ENCODE peak calls at places on chromosomes 13 and 19, in four cellular contexts. One of them, this sample, is unnamed.

GRCh38 chr13:61148691-61149332 is 266.8 kb downstream of the PCDH20 start:
- DNase-seq in CD4-positive, alpha-beta memory T cell: no peak
- DNase-seq in fibroblast of the aortic adventitia: no peak
- DNase-seq in left lung: no peak
- DNase-seq in this sample: no peak

GRCh38 chr19:18896421-18896841 is 473 bp upstream of the CERS1 start:
- DNase-seq in CD4-positive, alpha-beta memory T cell: no peak
- DNase-seq in fibroblast of the aortic adventitia: no peak
- DNase-seq in left lung: no peak
- DNase-seq in this sample: no peak

GRCh38 chr19:42764836-42765235 is 642 bp downstream of the PSG8 start:
- DNase-seq in CD4-positive, alpha-beta memory T cell: no peak
- DNase-seq in fibroblast of the aortic adventitia: no peak
- DNase-seq in left lung: no peak
- DNase-seq in this sample: no peak

GRCh38 chr19:39047076-39047475 is 14.7 kb upstream of the FBXO27 start:
- DNase-seq in CD4-positive, alpha-beta memory T cell: no peak
- DNase-seq in fibroblast of the aortic adventitia: no peak
- DNase-seq in left lung: no peak
- DNase-seq in this sample: no peak

GRCh38 chr13:44574466-44574855 is 1.7 kb downstream of the TSC22D1 start:
- DNase-seq in CD4-positive, alpha-beta memory T cell: no peak
- DNase-seq in fibroblast of the aortic adventitia: no peak
- DNase-seq in left lung: no peak
- DNase-seq in this sample: no peak

GRCh38 chr19:4543444-4543843 is 3.6 kb upstream of the LRG1 start:
- DNase-seq in CD4-positive, alpha-beta memory T cell: no peak
- DNase-seq in fibroblast of the aortic adventitia: no peak
- DNase-seq in left lung: no peak
- DNase-seq in this sample: no peak

GRCh38 chr13:97226788-97227627 is 4.9 kb downstream of the MBNL2 start:
- DNase-seq in CD4-positive, alpha-beta memory T cell: peak
- DNase-seq in fibroblast of the aortic adventitia: no peak
- DNase-seq in left lung: no peak
- DNase-seq in this sample: peak

GRCh38 chr19:54158812-54159351 is 639 bp downstream of the LENG1 start:
- DNase-seq in CD4-positive, alpha-beta memory T cell: no peak
- DNase-seq in fibroblast of the aortic adventitia: peak
- DNase-seq in left lung: no peak
- DNase-seq in this sample: no peak

GRCh38 chr19:6639439-6639838 is 30.5 kb downstream of the TNFSF14 start:
- DNase-seq in CD4-positive, alpha-beta memory T cell: no peak
- DNase-seq in fibroblast of the aortic adventitia: no peak
- DNase-seq in left lung: no peak
- DNase-seq in this sample: no peak

GRCh38 chr13:38767506-38768265 is 80.8 kb downstream of the FREM2 start:
- DNase-seq in CD4-positive, alpha-beta memory T cell: no peak
- DNase-seq in fibroblast of the aortic adventitia: no peak
- DNase-seq in left lung: no peak
- DNase-seq in this sample: no peak

GRCh38 chr13:33739254-33739653 is 78.7 kb upstream of the RFC3 start:
- DNase-seq in CD4-positive, alpha-beta memory T cell: no peak
- DNase-seq in fibroblast of the aortic adventitia: no peak
- DNase-seq in left lung: no peak
- DNase-seq in this sample: no peak

GRCh38 chr19:12767666-12768065 is 7.7 kb downstream of the HOOK2 start:
- DNase-seq in CD4-positive, alpha-beta memory T cell: no peak
- DNase-seq in fibroblast of the aortic adventitia: no peak
- DNase-seq in left lung: no peak
- DNase-seq in this sample: no peak

GRCh38 chr19:12766051-12766521 is 9.3 kb downstream of the HOOK2 start:
- DNase-seq in CD4-positive, alpha-beta memory T cell: peak
- DNase-seq in fibroblast of the aortic adventitia: peak
- DNase-seq in left lung: peak
- DNase-seq in this sample: no peak

GRCh38 chr19:12769689-12770088 is 5.7 kb downstream of the HOOK2 start:
- DNase-seq in CD4-positive, alpha-beta memory T cell: peak
- DNase-seq in fibroblast of the aortic adventitia: no peak
- DNase-seq in left lung: peak
- DNase-seq in this sample: peak

GRCh38 chr19:12764698-12765097 is 10.7 kb downstream of the HOOK2 start:
- DNase-seq in CD4-positive, alpha-beta memory T cell: no peak
- DNase-seq in fibroblast of the aortic adventitia: no peak
- DNase-seq in left lung: no peak
- DNase-seq in this sample: no peak

DNA sequence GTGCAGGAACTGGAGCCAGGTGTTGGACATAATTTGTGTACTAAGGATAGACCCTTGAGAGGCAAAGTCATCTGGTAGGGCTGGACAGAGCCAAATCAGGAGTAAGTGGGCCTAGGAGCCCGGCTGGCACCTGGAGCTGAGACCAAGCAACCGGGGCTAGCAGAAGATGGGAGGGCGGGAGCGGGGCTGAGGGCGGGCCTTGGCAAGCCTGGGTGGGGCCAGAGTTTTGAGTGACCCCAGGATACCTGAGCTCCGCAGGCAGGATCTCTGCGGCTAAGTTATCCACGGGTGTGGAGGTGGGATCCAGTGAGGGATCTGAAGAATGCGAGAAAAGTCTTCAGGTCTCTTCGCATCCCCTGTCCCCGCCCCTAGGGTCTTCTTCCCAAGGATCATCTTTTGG is 8.2 kb downstream of the HOOK2 start:
- DNase-seq in CD4-positive, alpha-beta memory T cell: no peak
- DNase-seq in fibroblast of the aortic adventitia: no peak
- DNase-seq in left lung: no peak
- DNase-seq in this sample: no peak
- H3K4me3 ChIP-seq in CD4-positive, alpha-beta memory T cell: no peak
- H3K4me3 ChIP-seq in fibroblast of the aortic adventitia: no peak
- H3K4me3 ChIP-seq in left lung: no peak
- H3K4me3 ChIP-seq in this sample: no peak

DNA sequence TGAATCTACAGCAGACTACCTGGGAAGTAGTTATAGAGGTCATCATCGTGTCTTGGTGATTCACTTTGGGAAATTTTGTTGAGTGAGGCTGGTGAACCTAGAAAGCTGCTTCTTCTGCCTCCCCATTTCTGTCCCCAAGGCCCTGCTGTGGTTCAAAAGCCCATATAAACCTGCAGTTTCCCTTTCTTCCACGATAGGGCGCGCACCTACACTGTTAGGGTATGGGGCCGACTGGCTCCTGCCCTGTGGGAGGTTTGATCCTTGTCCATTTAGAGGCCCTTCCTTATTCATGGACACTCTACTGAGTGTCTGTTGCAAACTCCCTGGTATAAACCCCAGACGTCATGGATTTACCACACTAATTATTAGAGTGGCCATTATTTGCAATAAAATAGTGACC is 191.8 kb downstream of the GGACT start:
- DNase-seq in CD4-positive, alpha-beta memory T cell: no peak
- DNase-seq in fibroblast of the aortic adventitia: no peak
- DNase-seq in left lung: no peak
- DNase-seq in this sample: no peak
- H3K4me3 ChIP-seq in CD4-positive, alpha-beta memory T cell: no peak
- H3K4me3 ChIP-seq in fibroblast of the aortic adventitia: no peak
- H3K4me3 ChIP-seq in left lung: no peak
- H3K4me3 ChIP-seq in this sample: no peak

DNA sequence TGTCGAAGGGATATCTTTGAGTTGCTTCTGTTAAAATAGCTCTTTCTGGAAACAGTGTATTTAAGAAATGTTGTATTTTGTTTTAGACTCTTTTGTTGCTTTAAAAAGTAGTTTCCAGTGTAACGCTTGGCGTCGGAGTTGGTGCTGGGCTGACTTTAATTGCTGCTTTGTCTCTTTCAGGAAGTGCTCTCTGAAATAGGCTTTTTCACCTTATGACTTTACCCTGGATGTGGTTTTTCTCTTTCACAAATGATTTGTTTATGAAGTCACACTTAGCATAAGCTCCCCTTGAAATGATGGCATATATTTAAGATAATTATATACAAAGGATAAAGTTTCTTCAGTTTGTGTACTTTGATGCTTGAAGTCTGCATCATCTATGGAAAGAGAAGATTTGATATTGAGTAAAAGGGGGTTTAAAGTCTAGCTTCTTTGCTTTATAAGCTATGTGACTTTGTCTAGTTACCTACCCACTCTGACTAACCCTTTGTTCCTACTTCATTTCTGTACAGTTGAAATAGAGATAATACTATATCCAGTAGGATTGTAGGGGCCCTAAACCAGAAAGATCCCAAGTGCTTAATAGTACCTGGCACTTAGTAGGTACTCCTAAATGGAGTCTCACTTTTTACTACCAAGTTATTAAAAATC is at the start of gene GPR18:
- DNase-seq in CD4-positive, alpha-beta memory T cell: peak
- DNase-seq in fibroblast of the aortic adventitia: no peak
- DNase-seq in left lung: no peak
- DNase-seq in this sample: peak
- H3K4me3 ChIP-seq in CD4-positive, alpha-beta memory T cell: peak
- H3K4me3 ChIP-seq in fibroblast of the aortic adventitia: no peak
- H3K4me3 ChIP-seq in left lung: no peak
- H3K4me3 ChIP-seq in this sample: peak

GRCh38 chr13:73422973-73423372 is 364.2 kb downstream of the KLF5 start:
- DNase-seq in CD4-positive, alpha-beta memory T cell: no peak
- DNase-seq in fibroblast of the aortic adventitia: no peak
- DNase-seq in left lung: no peak
- DNase-seq in this sample: no peak

GRCh38 chr13:73417012-73417615 is 358.3 kb downstream of the KLF5 start:
- DNase-seq in CD4-positive, alpha-beta memory T cell: no peak
- DNase-seq in fibroblast of the aortic adventitia: no peak
- DNase-seq in left lung: no peak
- DNase-seq in this sample: peak

GRCh38 chr13:73416093-73416492 is 357.3 kb downstream of the KLF5 start:
- DNase-seq in CD4-positive, alpha-beta memory T cell: no peak
- DNase-seq in fibroblast of the aortic adventitia: no peak
- DNase-seq in left lung: no peak
- DNase-seq in this sample: no peak

DNA sequence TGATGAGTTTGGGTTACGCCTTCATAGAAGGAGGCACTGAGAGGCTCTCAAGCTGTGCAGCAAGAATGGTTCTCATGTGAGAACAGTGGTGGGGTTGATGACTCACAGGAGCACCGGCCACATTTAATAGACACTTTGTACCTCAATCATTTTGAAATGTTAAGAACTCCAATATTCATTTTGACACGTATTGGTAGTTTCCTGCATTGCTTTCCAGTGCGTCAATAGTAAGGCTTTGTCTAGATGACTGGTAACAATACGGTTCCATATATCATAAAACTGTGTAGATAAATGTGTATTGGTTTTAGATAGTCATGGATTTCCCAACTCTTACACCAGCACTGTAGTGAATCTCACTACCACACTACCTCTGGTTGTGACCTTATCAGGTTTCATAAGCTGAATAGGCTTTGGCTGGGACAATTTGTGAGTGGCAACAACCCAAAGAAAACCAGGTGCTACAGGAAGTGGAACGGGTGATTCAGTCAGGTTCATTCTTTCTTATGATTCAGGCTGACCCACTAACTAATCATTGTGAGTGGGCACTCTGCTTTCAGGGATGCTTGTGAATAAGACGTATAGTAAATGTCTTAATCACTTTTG is 362.6 kb downstream of the KLF5 start:
- DNase-seq in CD4-positive, alpha-beta memory T cell: no peak
- DNase-seq in fibroblast of the aortic adventitia: peak
- DNase-seq in left lung: no peak
- DNase-seq in this sample: no peak
- H3K4me3 ChIP-seq in CD4-positive, alpha-beta memory T cell: no peak
- H3K4me3 ChIP-seq in fibroblast of the aortic adventitia: no peak
- H3K4me3 ChIP-seq in left lung: no peak
- H3K4me3 ChIP-seq in this sample: no peak

DNA sequence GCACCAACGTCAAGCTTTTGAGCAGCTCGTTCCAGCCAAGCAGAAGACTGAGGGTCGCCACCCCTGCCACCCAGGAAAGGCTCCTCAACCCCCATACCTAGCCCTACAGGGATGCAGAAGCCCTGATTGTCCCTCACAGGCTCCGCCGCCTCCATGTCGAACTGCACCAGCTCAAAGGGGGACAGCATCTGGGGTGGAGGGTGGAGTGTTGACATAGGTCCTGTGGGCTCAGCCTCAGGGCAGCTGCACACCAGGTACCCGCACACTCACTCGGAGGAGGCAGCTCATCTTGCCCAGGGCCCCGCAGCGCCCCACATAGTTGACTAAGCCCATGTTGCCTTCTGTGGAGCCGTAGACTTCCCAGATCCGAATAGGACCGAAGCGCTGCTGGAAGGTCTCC is 11.6 kb downstream of the SLC27A5 start:
- DNase-seq in CD4-positive, alpha-beta memory T cell: no peak
- DNase-seq in fibroblast of the aortic adventitia: no peak
- DNase-seq in left lung: no peak
- DNase-seq in this sample: no peak
- H3K4me3 ChIP-seq in CD4-positive, alpha-beta memory T cell: no peak
- H3K4me3 ChIP-seq in fibroblast of the aortic adventitia: peak
- H3K4me3 ChIP-seq in left lung: peak
- H3K4me3 ChIP-seq in this sample: peak

This sample was measured in Jurkat, Clone E6-1.